ENCODE peak calls at places on chromosome 19, in ten cellular contexts. One of them, this sample, is unnamed.

GRCh38 chr19:43545276-43545675 is 12.3 kb downstream of the ZNF575 start:
- DNase-seq in endodermal cell: no peak
- DNase-seq in BE2C: no peak
- DNase-seq in CD4-positive, alpha-beta T cell: no peak
- DNase-seq in kidney: no peak
- DNase-seq in NCI-H460: no peak
- DNase-seq in NCI-H510A treated with DMSO at 0.1 percent for 48 hours: no peak
- DNase-seq in Daoy: no peak
- DNase-seq in occipital lobe: no peak
- DNase-seq in stimulated activated CD8-positive, alpha-beta memory T cell treated with anti-CD3 and anti-CD28 coated beads, Interleukin-12 subunit alpha, Interleukin-12 subunit beta, amount 100 ng/mL, for 1 hour: no peak
- DNase-seq in this sample: no peak

GRCh38 chr19:4012975-4013634 is 5.6 kb downstream of the PIAS4 start:
- DNase-seq in endodermal cell: no peak
- DNase-seq in BE2C: no peak
- DNase-seq in CD4-positive, alpha-beta T cell: no peak
- DNase-seq in kidney: no peak
- DNase-seq in NCI-H460: no peak
- DNase-seq in NCI-H510A treated with DMSO at 0.1 percent for 48 hours: no peak
- DNase-seq in Daoy: no peak
- DNase-seq in occipital lobe: no peak
- DNase-seq in stimulated activated CD8-positive, alpha-beta memory T cell treated with anti-CD3 and anti-CD28 coated beads, Interleukin-12 subunit alpha, Interleukin-12 subunit beta, amount 100 ng/mL, for 1 hour: no peak
- DNase-seq in this sample: no peak

GRCh38 chr19:33689138-33689746 is 67.5 kb downstream of the CHST8 start:
- DNase-seq in endodermal cell: no peak
- DNase-seq in BE2C: no peak
- DNase-seq in CD4-positive, alpha-beta T cell: no peak
- DNase-seq in kidney: peak; percentile 43
- DNase-seq in NCI-H460: no peak
- DNase-seq in NCI-H510A treated with DMSO at 0.1 percent for 48 hours: no peak
- DNase-seq in Daoy: no peak
- DNase-seq in occipital lobe: no peak
- DNase-seq in stimulated activated CD8-positive, alpha-beta memory T cell treated with anti-CD3 and anti-CD28 coated beads, Interleukin-12 subunit alpha, Interleukin-12 subunit beta, amount 100 ng/mL, for 1 hour: no peak
- DNase-seq in this sample: no peak

GRCh38 chr19:11457115-11457514 is 21.7 kb downstream of the PRKCSH start:
- DNase-seq in endodermal cell: peak; percentile 60
- DNase-seq in BE2C: no peak
- DNase-seq in CD4-positive, alpha-beta T cell: no peak
- DNase-seq in kidney: no peak
- DNase-seq in NCI-H460: no peak
- DNase-seq in NCI-H510A treated with DMSO at 0.1 percent for 48 hours: no peak
- DNase-seq in Daoy: no peak
- DNase-seq in occipital lobe: peak; percentile 70
- DNase-seq in stimulated activated CD8-positive, alpha-beta memory T cell treated with anti-CD3 and anti-CD28 coated beads, Interleukin-12 subunit alpha, Interleukin-12 subunit beta, amount 100 ng/mL, for 1 hour: no peak
- DNase-seq in this sample: no peak

GRCh38 chr19:13396256-13397080 is 109.8 kb downstream of the CACNA1A start:
- DNase-seq in endodermal cell: peak; percentile 92
- DNase-seq in BE2C: peak; percentile 56
- DNase-seq in CD4-positive, alpha-beta T cell: no peak
- DNase-seq in kidney: no peak
- DNase-seq in NCI-H460: peak; percentile 9
- DNase-seq in NCI-H510A treated with DMSO at 0.1 percent for 48 hours: no peak
- DNase-seq in Daoy: peak; percentile 40
- DNase-seq in occipital lobe: no peak
- DNase-seq in stimulated activated CD8-positive, alpha-beta memory T cell treated with anti-CD3 and anti-CD28 coated beads, Interleukin-12 subunit alpha, Interleukin-12 subunit beta, amount 100 ng/mL, for 1 hour: no peak
- DNase-seq in this sample: no peak

GRCh38 chr19:48390188-48391099 is 907 bp downstream of the KDELR1 start:
- DNase-seq in endodermal cell: peak; percentile 86
- DNase-seq in BE2C: peak; percentile 80
- DNase-seq in CD4-positive, alpha-beta T cell: peak; percentile 50
- DNase-seq in kidney: peak; percentile 88
- DNase-seq in NCI-H460: no peak
- DNase-seq in NCI-H510A treated with DMSO at 0.1 percent for 48 hours: no peak
- DNase-seq in Daoy: peak; percentile 75
- DNase-seq in occipital lobe: peak; percentile 36
- DNase-seq in stimulated activated CD8-positive, alpha-beta memory T cell treated with anti-CD3 and anti-CD28 coated beads, Interleukin-12 subunit alpha, Interleukin-12 subunit beta, amount 100 ng/mL, for 1 hour: no peak
- DNase-seq in this sample: peak; percentile 64

GRCh38 chr19:35006342-35006998 is 6.3 kb downstream of the GRAMD1A start:
- DNase-seq in endodermal cell: no peak
- DNase-seq in BE2C: no peak
- DNase-seq in CD4-positive, alpha-beta T cell: no peak
- DNase-seq in kidney: no peak
- DNase-seq in NCI-H460: peak; percentile 41
- DNase-seq in NCI-H510A treated with DMSO at 0.1 percent for 48 hours: peak; percentile 32
- DNase-seq in Daoy: no peak
- DNase-seq in occipital lobe: no peak
- DNase-seq in stimulated activated CD8-positive, alpha-beta memory T cell treated with anti-CD3 and anti-CD28 coated beads, Interleukin-12 subunit alpha, Interleukin-12 subunit beta, amount 100 ng/mL, for 1 hour: no peak
- DNase-seq in this sample: no peak

GRCh38 chr19:4390017-4390861 is 10.1 kb downstream of the SH3GL1 start:
- DNase-seq in endodermal cell: peak; percentile 94
- DNase-seq in BE2C: no peak
- DNase-seq in CD4-positive, alpha-beta T cell: no peak
- DNase-seq in kidney: peak; percentile 68
- DNase-seq in NCI-H460: no peak
- DNase-seq in NCI-H510A treated with DMSO at 0.1 percent for 48 hours: peak; percentile 58
- DNase-seq in Daoy: no peak
- DNase-seq in occipital lobe: no peak
- DNase-seq in stimulated activated CD8-positive, alpha-beta memory T cell treated with anti-CD3 and anti-CD28 coated beads, Interleukin-12 subunit alpha, Interleukin-12 subunit beta, amount 100 ng/mL, for 1 hour: no peak
- DNase-seq in this sample: peak; percentile 41

GRCh38 chr19:48190288-48191284 is 20.1 kb downstream of the ZSWIM9 start:
- DNase-seq in endodermal cell: peak; percentile 97
- DNase-seq in BE2C: peak; percentile 85
- DNase-seq in CD4-positive, alpha-beta T cell: peak; percentile 54
- DNase-seq in kidney: peak; percentile 71
- DNase-seq in NCI-H460: no peak
- DNase-seq in NCI-H510A treated with DMSO at 0.1 percent for 48 hours: no peak
- DNase-seq in Daoy: peak; percentile 93
- DNase-seq in occipital lobe: peak; percentile 88
- DNase-seq in stimulated activated CD8-positive, alpha-beta memory T cell treated with anti-CD3 and anti-CD28 coated beads, Interleukin-12 subunit alpha, Interleukin-12 subunit beta, amount 100 ng/mL, for 1 hour: no peak
- DNase-seq in this sample: no peak

GRCh38 chr19:7914598-7915045 is at the start of gene TGFBR3L:
- DNase-seq in endodermal cell: no peak
- DNase-seq in BE2C: peak; percentile 10
- DNase-seq in CD4-positive, alpha-beta T cell: no peak
- DNase-seq in kidney: no peak
- DNase-seq in NCI-H460: no peak
- DNase-seq in NCI-H510A treated with DMSO at 0.1 percent for 48 hours: no peak
- DNase-seq in Daoy: no peak
- DNase-seq in occipital lobe: no peak
- DNase-seq in stimulated activated CD8-positive, alpha-beta memory T cell treated with anti-CD3 and anti-CD28 coated beads, Interleukin-12 subunit alpha, Interleukin-12 subunit beta, amount 100 ng/mL, for 1 hour: no peak
- DNase-seq in this sample: peak; percentile 30

This sample was measured in WERI-Rb-1.